ENCODE peak calls at places on chromosomes 16 and 17, in four cellular contexts. N is HFF-Myc; E is activated CD8-positive, alpha-beta memory T cell treated with anti-CD3 and anti-CD28 coated beads for 1 hour; T is activated CD4-positive, alpha-beta T cell treated with anti-CD3 and anti-CD28 coated beads, Interleukin-2, amount 50 U/mL, for 1 hour. J is an unnamed sample.

GRCh38 chr16:71359431-71359830 is 908 bp downstream of the CALB2 start:
- DNase-seq in N (no peak), E (no peak), T (no peak), J (no peak)

GRCh38 chr17:79841369-79842135 is 2.3 kb upstream of the CBX4 start:
- DNase-seq in N (no peak), E (no peak), T (no peak), J (no peak)

GRCh38 chr17:37079735-37080134 is 131.0 kb downstream of the AATF start:
- DNase-seq in N (no peak), E (no peak), T (no peak), J (no peak)

GRCh38 chr17:68053237-68054030 is 17.9 kb downstream of the KPNA2 start:
- DNase-seq in N (peak), E (no peak), T (no peak), J (no peak)

GRCh38 chr16:65122974-65123845 is 1.3 kb upstream of the CDH11 start:
- DNase-seq in N (no peak), E (no peak), T (no peak), J (no peak)

GRCh38 chr17:17612085-17613022 is 20.8 kb upstream of the PEMT start:
- DNase-seq in N (no peak), E (no peak), T (no peak), J (no peak)

GRCh38 chr17:50055055-50055425 is 870 bp upstream of the ITGA3 start:
- DNase-seq in N (no peak), E (no peak), T (no peak), J (peak)

GRCh38 chr16:14283786-14284185 is 212.7 kb downstream of the MRTFB start:
- DNase-seq in N (no peak), E (no peak), T (no peak), J (no peak)

GRCh38 chr17:78905111-78905510 is 2.1 kb upstream of the CEP295NL start:
- DNase-seq in N (no peak), E (no peak), T (no peak), J (no peak)